ENCODE peak calls at places on chromosome 2, in nine cellular contexts. One of them, this sample, is unnamed.
A peak's percentile ranks its signal among the peaks of the same experiment; 100 is the strongest.

GRCh38 chr2:219561179-219562048 is 9.9 kb downstream of the OBSL1 start:
- DNase-seq in T-helper 2 cell: no peak
- DNase-seq in stimulated activated CD4-positive, alpha-beta T cell treated with anti-CD3 and anti-CD28 coated beads, TNF-alpha, amount 100 ng/mL, for 4 hours: no peak
- DNase-seq in colonic mucosa: no peak
- DNase-seq in B cell: no peak
- DNase-seq in AG08396: no peak
- DNase-seq in NCI-H748 treated with DMSO at 0.1 percent for 48 hours: no peak
- DNase-seq in sciatic nerve: no peak
- DNase-seq in GM13976: no peak
- DNase-seq in this sample: no peak

GRCh38 chr2:152355411-152355831 is 20.4 kb downstream of the FMNL2 start:
- DNase-seq in T-helper 2 cell: no peak
- DNase-seq in stimulated activated CD4-positive, alpha-beta T cell treated with anti-CD3 and anti-CD28 coated beads, TNF-alpha, amount 100 ng/mL, for 4 hours: no peak
- DNase-seq in colonic mucosa: no peak
- DNase-seq in B cell: no peak
- DNase-seq in AG08396: no peak
- DNase-seq in NCI-H748 treated with DMSO at 0.1 percent for 48 hours: no peak
- DNase-seq in sciatic nerve: no peak
- DNase-seq in GM13976: no peak
- DNase-seq in this sample: no peak

GRCh38 chr2:157940024-157940423 is 63.9 kb upstream of the ACVR1 start:
- DNase-seq in T-helper 2 cell: no peak
- DNase-seq in stimulated activated CD4-positive, alpha-beta T cell treated with anti-CD3 and anti-CD28 coated beads, TNF-alpha, amount 100 ng/mL, for 4 hours: no peak
- DNase-seq in colonic mucosa: no peak
- DNase-seq in B cell: no peak
- DNase-seq in AG08396: no peak
- DNase-seq in NCI-H748 treated with DMSO at 0.1 percent for 48 hours: no peak
- DNase-seq in sciatic nerve: no peak
- DNase-seq in GM13976: no peak
- DNase-seq in this sample: peak; percentile 11

GRCh38 chr2:188853307-188853706 is 120.9 kb upstream of the COL3A1 start:
- DNase-seq in T-helper 2 cell: no peak
- DNase-seq in stimulated activated CD4-positive, alpha-beta T cell treated with anti-CD3 and anti-CD28 coated beads, TNF-alpha, amount 100 ng/mL, for 4 hours: no peak
- DNase-seq in colonic mucosa: no peak
- DNase-seq in B cell: no peak
- DNase-seq in AG08396: peak; percentile 51
- DNase-seq in NCI-H748 treated with DMSO at 0.1 percent for 48 hours: no peak
- DNase-seq in sciatic nerve: no peak
- DNase-seq in GM13976: no peak
- DNase-seq in this sample: peak; percentile 74

GRCh38 chr2:213246665-213247281 is 37.5 kb upstream of the SPAG16 start:
- DNase-seq in T-helper 2 cell: peak; percentile 41
- DNase-seq in stimulated activated CD4-positive, alpha-beta T cell treated with anti-CD3 and anti-CD28 coated beads, TNF-alpha, amount 100 ng/mL, for 4 hours: no peak
- DNase-seq in colonic mucosa: peak; percentile 46
- DNase-seq in B cell: no peak
- DNase-seq in AG08396: no peak
- DNase-seq in NCI-H748 treated with DMSO at 0.1 percent for 48 hours: peak; percentile 38
- DNase-seq in sciatic nerve: peak; percentile 66
- DNase-seq in GM13976: no peak
- DNase-seq in this sample: peak; percentile 39

GRCh38 chr2:240374085-240374907 is 61.2 kb upstream of the GPC1 start:
- DNase-seq in T-helper 2 cell: no peak
- DNase-seq in stimulated activated CD4-positive, alpha-beta T cell treated with anti-CD3 and anti-CD28 coated beads, TNF-alpha, amount 100 ng/mL, for 4 hours: no peak
- DNase-seq in colonic mucosa: peak; percentile 43
- DNase-seq in B cell: no peak
- DNase-seq in AG08396: peak; percentile 95
- DNase-seq in NCI-H748 treated with DMSO at 0.1 percent for 48 hours: no peak
- DNase-seq in sciatic nerve: no peak
- DNase-seq in GM13976: no peak
- DNase-seq in this sample: peak; percentile 88

GRCh38 chr2:65081232-65081685 is 25.0 kb downstream of the CEP68 start:
- DNase-seq in T-helper 2 cell: no peak
- DNase-seq in stimulated activated CD4-positive, alpha-beta T cell treated with anti-CD3 and anti-CD28 coated beads, TNF-alpha, amount 100 ng/mL, for 4 hours: no peak
- DNase-seq in colonic mucosa: peak; percentile 19
- DNase-seq in B cell: no peak
- DNase-seq in AG08396: no peak
- DNase-seq in NCI-H748 treated with DMSO at 0.1 percent for 48 hours: no peak
- DNase-seq in sciatic nerve: no peak
- DNase-seq in GM13976: no peak
- DNase-seq in this sample: no peak

GRCh38 chr2:217316743-217317142 is 456.9 kb upstream of the TNP1 start:
- DNase-seq in T-helper 2 cell: no peak
- DNase-seq in stimulated activated CD4-positive, alpha-beta T cell treated with anti-CD3 and anti-CD28 coated beads, TNF-alpha, amount 100 ng/mL, for 4 hours: no peak
- DNase-seq in colonic mucosa: no peak
- DNase-seq in B cell: peak; percentile 43
- DNase-seq in AG08396: no peak
- DNase-seq in NCI-H748 treated with DMSO at 0.1 percent for 48 hours: no peak
- DNase-seq in sciatic nerve: no peak
- DNase-seq in GM13976: peak; percentile 41
- DNase-seq in this sample: peak; percentile 61

This sample was measured in LHCN-M2.